ENCODE peak calls at places on chromosomes 12 and 14, in eight cellular contexts. I is heart left ventricle, D is cardiac fibroblast, N is hepatocyte, O is spleen, E is mucosa of descending colon, L is lung, K is GM06990. W is an unnamed sample.

GRCh38 chr14:80988742-80989429 is 33.5 kb downstream of the TSHR start:
- DNase-seq in O (no peak), L (no peak), I (no peak), N (no peak), K (no peak), E (no peak), D (peak; percentile 28), W (no peak)

GRCh38 chr14:73008501-73008900 is 18.4 kb downstream of the ZFYVE1 start:
- DNase-seq in E (no peak), O (no peak), N (no peak), L (no peak), D (peak; percentile 69), I (no peak), K (no peak), W (no peak)

GRCh38 chr12:75704664-75705063 is 193.3 kb upstream of the KRR1 start:
- DNase-seq in I (no peak), N (no peak), O (no peak), L (no peak), D (peak; percentile 70), E (no peak), K (no peak), W (no peak)

GRCh38 chr14:102764220-102764671 is 13.0 kb upstream of the TRAF3 start:
- DNase-seq in D (no peak), I (no peak), L (no peak), O (no peak), K (peak; percentile 82), E (no peak), N (no peak), W (peak; percentile 85)

GRCh38 chr12:88067301-88067700 is 38.1 kb upstream of the C12orf50 start:
- DNase-seq in E (no peak), D (peak; percentile 68), O (no peak), I (no peak), K (no peak), N (no peak), L (no peak), W (no peak)

GRCh38 chr12:3998968-3999792 is 126.0 kb upstream of the PARP11 start:
- DNase-seq in E (peak; percentile 77), I (no peak), N (peak; percentile 89), O (no peak), K (no peak), L (peak; percentile 78), D (no peak), W (no peak)

GRCh38 chr12:49626169-49626835 is 2.9 kb downstream of the PRPF40B start:
- DNase-seq in O (no peak), E (no peak), N (no peak), K (no peak), D (peak; percentile 49), I (no peak), L (no peak), W (peak; percentile 59)

GRCh38 chr12:132236129-132236929 is 92.1 kb downstream of the NOC4L start:
- DNase-seq in E (no peak), D (no peak), L (no peak), K (no peak), I (peak; percentile 53), O (peak; percentile 41), N (no peak), W (no peak)

GRCh38 chr12:111202237-111202592 is 166.7 kb downstream of the PHETA1 start:
- DNase-seq in E (no peak), K (no peak), D (no peak), L (no peak), N (no peak), O (no peak), I (no peak), W (no peak)

GRCh38 chr14:101709962-101710891 is 51.3 kb upstream of the PPP2R5C start:
- DNase-seq in O (no peak), D (no peak), L (peak; percentile 23), I (no peak), N (no peak), E (no peak), K (no peak), W (no peak)

GRCh38 chr14:78170203-78170602 is at the start of gene NRXN3:
- DNase-seq in I (no peak), D (no peak), L (no peak), O (no peak), N (peak; percentile 53), E (peak; percentile 3), K (no peak), W (no peak)

GRCh38 chr12:80834724-80835123 is 103.0 kb downstream of the LIN7A start:
- DNase-seq in I (no peak), N (no peak), O (no peak), K (no peak), E (no peak), D (no peak), L (no peak), W (no peak)

GRCh38 chr12:94614288-94614721 is 36.1 kb downstream of the TMCC3 start:
- DNase-seq in K (no peak), I (no peak), D (no peak), N (no peak), E (no peak), O (no peak), L (no peak), W (no peak)

GRCh38 chr12:48342980-48343379 is 7.7 kb downstream of the ZNF641 start:
- DNase-seq in I (no peak), N (no peak), E (no peak), D (no peak), L (no peak), K (no peak), O (no peak), W (no peak)

GRCh38 chr12:49888461-49889151 is 15.1 kb downstream of the FAIM2 start:
- DNase-seq in L (no peak), I (peak; percentile 43), E (no peak), N (no peak), D (no peak), O (no peak), K (no peak), W (no peak)

DNA sequence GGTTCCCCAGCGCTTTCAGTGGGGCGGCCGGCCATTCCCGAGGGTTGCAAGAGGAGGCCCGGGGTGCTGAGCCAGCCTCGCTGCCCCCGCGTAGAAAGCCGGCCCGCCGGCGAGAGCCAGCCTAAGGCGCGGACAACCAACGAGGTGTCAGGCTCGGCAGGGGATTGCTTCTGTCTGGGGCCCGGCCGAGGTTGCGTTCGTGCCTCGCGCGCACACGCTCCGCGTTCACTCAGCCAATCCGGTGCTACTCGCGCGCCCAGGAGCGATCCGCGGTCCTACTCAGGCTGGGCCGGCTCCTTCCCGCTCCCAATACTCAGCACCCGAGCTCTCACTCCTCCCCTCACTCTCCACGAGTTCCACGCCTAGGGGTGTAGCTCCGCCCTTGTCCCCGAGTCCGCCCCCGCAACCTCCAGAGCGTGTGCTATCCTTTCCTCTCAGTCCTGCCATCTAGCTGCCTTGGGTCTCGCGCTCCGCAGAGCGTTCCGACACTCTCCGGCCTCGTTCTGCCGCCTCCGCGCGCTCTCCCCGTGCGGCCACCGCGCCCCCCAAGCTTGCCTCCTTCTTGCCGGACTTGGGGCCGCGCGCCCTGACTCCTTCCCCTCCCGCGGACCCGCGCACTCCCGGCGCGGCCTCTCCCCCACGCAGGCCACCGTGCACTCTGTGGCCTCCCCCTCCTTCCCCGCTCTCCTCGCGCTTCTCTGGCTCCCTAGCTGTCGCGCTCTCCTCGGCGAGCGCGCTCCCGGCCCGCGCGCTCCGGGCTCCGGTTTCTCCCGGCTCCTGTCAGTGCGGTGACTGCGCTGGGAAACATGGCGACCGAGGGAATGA is at the start of gene GPHN:
- DNase-seq in I (peak; percentile 97), K (peak; percentile 98), L (peak; percentile 96), N (peak; percentile 96), D (peak; percentile 99), O (peak; percentile 97), E (peak; percentile 95), W (peak; percentile 92)
- TF ChIP-seq CTCF in I (peak; percentile 36), K (peak; percentile 15), L (no peak), N (peak; percentile 43), D (peak; percentile 34), O (peak; percentile 30), E (peak; percentile 26), W (peak; percentile 25)

GRCh38 chr12:13171921-13172859 is 24.3 kb upstream of the EMP1 start:
- DNase-seq in N (peak; percentile 83), E (no peak), L (peak; percentile 29), I (no peak), O (no peak), K (peak; percentile 19), D (peak; percentile 50), W (no peak)
- TF ChIP-seq CTCF in N (no peak), E (no peak), L (no peak), I (no peak), O (no peak), K (no peak), D (no peak), W (no peak)

GRCh38 chr12:98638009-98638408 is 6.6 kb downstream of the IKBIP start:
- DNase-seq in N (no peak), D (no peak), K (no peak), I (no peak), O (no peak), E (no peak), L (no peak), W (no peak)

GRCh38 chr12:98644433-98644711 is 216 bp downstream of the IKBIP start:
- DNase-seq in L (no peak), E (no peak), O (no peak), D (no peak), K (no peak), N (peak; percentile 62), I (no peak), W (peak; percentile 25)

GRCh38 chr12:98637068-98637467 is 7.5 kb downstream of the IKBIP start:
- DNase-seq in D (no peak), O (no peak), E (no peak), I (no peak), N (no peak), K (no peak), L (no peak), W (no peak)

GRCh38 chr12:98635657-98636323 is 8.8 kb downstream of the IKBIP start:
- DNase-seq in L (no peak), E (no peak), N (no peak), O (no peak), K (peak; percentile 37), D (peak; percentile 83), I (no peak), W (peak; percentile 50)

DNA sequence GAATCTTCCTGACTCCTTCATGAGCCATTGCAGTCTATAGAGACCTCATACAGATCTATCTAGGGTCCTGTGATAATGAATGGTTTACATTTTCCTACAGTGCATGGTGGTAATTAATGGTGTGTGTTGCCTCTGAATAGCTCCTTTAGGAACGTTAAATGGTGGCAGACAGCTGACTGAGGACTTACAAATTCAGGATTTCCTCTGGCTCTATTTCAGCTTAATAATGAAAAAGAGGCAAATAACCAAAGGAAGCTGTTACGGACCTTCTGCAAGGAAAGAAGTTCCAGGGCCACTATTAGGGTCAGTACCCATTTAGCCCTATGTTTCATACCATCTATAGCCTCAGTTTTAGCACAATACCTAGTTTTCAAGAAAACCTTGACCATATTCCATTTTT is 5.1 kb downstream of the IKBIP start:
- DNase-seq in K (no peak), I (no peak), O (no peak), N (no peak), E (no peak), L (no peak), D (no peak), W (no peak)
- TF ChIP-seq CTCF in K (no peak), I (no peak), O (no peak), N (no peak), E (no peak), L (no peak), D (no peak), W (no peak)

DNA sequence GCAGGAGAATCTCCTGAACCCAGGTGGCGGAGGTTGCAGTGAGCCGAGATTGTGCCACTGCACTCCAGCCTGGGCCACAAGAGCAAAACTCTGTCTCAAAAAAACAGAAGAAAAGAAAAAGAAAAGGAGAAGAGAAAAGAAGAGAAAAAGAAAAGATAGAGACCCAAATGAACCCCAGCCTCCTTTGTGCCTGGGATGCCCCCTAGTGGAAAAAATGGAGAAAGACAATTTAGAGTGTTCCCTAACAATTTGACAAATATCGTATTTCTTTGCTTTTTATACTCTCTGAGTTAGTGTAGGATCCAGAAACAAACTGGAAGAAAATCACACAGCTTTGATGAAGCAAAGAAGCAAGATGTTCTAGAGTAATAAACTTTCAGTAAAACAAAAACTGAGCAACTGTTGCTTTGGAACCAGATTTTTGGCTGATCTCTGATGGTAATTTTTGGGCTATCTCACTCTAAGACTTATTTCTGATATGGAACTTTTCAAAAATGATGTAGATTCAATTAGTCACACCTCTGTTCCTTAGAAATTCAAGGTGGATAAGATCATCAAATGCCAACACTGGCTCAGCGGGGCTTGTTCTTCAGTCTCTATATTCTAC is 18.6 kb upstream of the PRKAB1 start:
- DNase-seq in O (no peak), K (no peak), D (peak; percentile 35), I (no peak), N (no peak), E (no peak), L (no peak), W (peak; percentile 62)
- TF ChIP-seq CTCF in O (peak; percentile 51), K (peak; percentile 64), D (peak; percentile 70), I (peak; percentile 67), N (peak; percentile 50), E (peak; percentile 23), L (peak; percentile 50), W (peak; percentile 67)